ENCODE peak calls at places on chromosomes 12 and 14, in eight cellular contexts. One of them, this sample, is unnamed.

GRCh38 chr12:3145036-3145435 is 67.9 kb downstream of the TSPAN9 start:
- DNase-seq in right cardiac atrium: peak
- DNase-seq in testis: peak
- DNase-seq in esophagus squamous epithelium: no peak
- DNase-seq in ascending aorta: no peak
- DNase-seq in tibial artery: no peak
- DNase-seq in WERI-Rb-1: no peak
- DNase-seq in prostate gland: no peak
- DNase-seq in this sample: no peak

GRCh38 chr14:57699947-57700346 is 165.9 kb downstream of the SLC35F4 start:
- DNase-seq in prostate gland: no peak
- DNase-seq in esophagus squamous epithelium: no peak
- DNase-seq in testis: no peak
- DNase-seq in WERI-Rb-1: no peak
- DNase-seq in ascending aorta: no peak
- DNase-seq in right cardiac atrium: no peak
- DNase-seq in tibial artery: no peak
- DNase-seq in this sample: no peak

GRCh38 chr14:103721334-103722120 is 5.9 kb downstream of the ZFYVE21 start:
- DNase-seq in prostate gland: no peak
- DNase-seq in ascending aorta: no peak
- DNase-seq in tibial artery: no peak
- DNase-seq in testis: no peak
- DNase-seq in WERI-Rb-1: no peak
- DNase-seq in right cardiac atrium: peak
- DNase-seq in esophagus squamous epithelium: no peak
- DNase-seq in this sample: no peak

GRCh38 chr14:57390806-57391562 is 598 bp downstream of the NAA30 start:
- DNase-seq in tibial artery: peak
- DNase-seq in testis: peak
- DNase-seq in prostate gland: peak
- DNase-seq in right cardiac atrium: peak
- DNase-seq in WERI-Rb-1: peak
- DNase-seq in ascending aorta: peak
- DNase-seq in esophagus squamous epithelium: peak
- DNase-seq in this sample: no peak

GRCh38 chr14:98752660-98753059 is 519.3 kb downstream of the BCL11B start:
- DNase-seq in right cardiac atrium: no peak
- DNase-seq in prostate gland: no peak
- DNase-seq in ascending aorta: no peak
- DNase-seq in testis: no peak
- DNase-seq in tibial artery: no peak
- DNase-seq in esophagus squamous epithelium: no peak
- DNase-seq in WERI-Rb-1: no peak
- DNase-seq in this sample: no peak

GRCh38 chr12:10241276-10241675 is 28.6 kb downstream of the GABARAPL1 start:
- DNase-seq in testis: no peak
- DNase-seq in prostate gland: no peak
- DNase-seq in ascending aorta: no peak
- DNase-seq in esophagus squamous epithelium: no peak
- DNase-seq in WERI-Rb-1: no peak
- DNase-seq in tibial artery: no peak
- DNase-seq in right cardiac atrium: no peak
- DNase-seq in this sample: no peak

GRCh38 chr12:32155911-32156585 is 49.4 kb downstream of the BICD1 start:
- DNase-seq in esophagus squamous epithelium: no peak
- DNase-seq in prostate gland: no peak
- DNase-seq in WERI-Rb-1: peak
- DNase-seq in right cardiac atrium: no peak
- DNase-seq in ascending aorta: no peak
- DNase-seq in testis: no peak
- DNase-seq in tibial artery: no peak
- DNase-seq in this sample: no peak

GRCh38 chr14:61561657-61562276 is 133.5 kb upstream of the HIF1A start:
- DNase-seq in prostate gland: peak
- DNase-seq in right cardiac atrium: peak
- DNase-seq in esophagus squamous epithelium: peak
- DNase-seq in testis: peak
- DNase-seq in tibial artery: peak
- DNase-seq in ascending aorta: peak
- DNase-seq in WERI-Rb-1: no peak
- DNase-seq in this sample: no peak

GRCh38 chr12:124422142-124422569 is 127.3 kb downstream of the RFLNA start:
- DNase-seq in WERI-Rb-1: peak
- DNase-seq in tibial artery: peak
- DNase-seq in prostate gland: peak
- DNase-seq in esophagus squamous epithelium: no peak
- DNase-seq in ascending aorta: no peak
- DNase-seq in testis: no peak
- DNase-seq in right cardiac atrium: peak
- DNase-seq in this sample: no peak
- H3K4me3 ChIP-seq in WERI-Rb-1: peak
- H3K4me3 ChIP-seq in tibial artery: peak
- H3K4me3 ChIP-seq in prostate gland: no peak
- H3K4me3 ChIP-seq in esophagus squamous epithelium: peak
- H3K4me3 ChIP-seq in ascending aorta: peak
- H3K4me3 ChIP-seq in testis: no peak
- H3K4me3 ChIP-seq in right cardiac atrium: no peak
- H3K4me3 ChIP-seq in this sample: no peak

GRCh38 chr14:46259536-46259935 is 392.0 kb downstream of the RPL10L start:
- DNase-seq in tibial artery: no peak
- DNase-seq in esophagus squamous epithelium: no peak
- DNase-seq in ascending aorta: no peak
- DNase-seq in right cardiac atrium: no peak
- DNase-seq in testis: no peak
- DNase-seq in WERI-Rb-1: no peak
- DNase-seq in prostate gland: no peak
- DNase-seq in this sample: no peak
- H3K4me3 ChIP-seq in tibial artery: no peak
- H3K4me3 ChIP-seq in esophagus squamous epithelium: no peak
- H3K4me3 ChIP-seq in ascending aorta: no peak
- H3K4me3 ChIP-seq in right cardiac atrium: no peak
- H3K4me3 ChIP-seq in testis: no peak
- H3K4me3 ChIP-seq in WERI-Rb-1: no peak
- H3K4me3 ChIP-seq in prostate gland: no peak
- H3K4me3 ChIP-seq in this sample: no peak

GRCh38 chr14:100147691-100148464 is 11.6 kb downstream of the DEGS2 start:
- DNase-seq in testis: no peak
- DNase-seq in ascending aorta: no peak
- DNase-seq in WERI-Rb-1: no peak
- DNase-seq in tibial artery: no peak
- DNase-seq in prostate gland: no peak
- DNase-seq in right cardiac atrium: peak
- DNase-seq in esophagus squamous epithelium: no peak
- DNase-seq in this sample: no peak
- H3K4me3 ChIP-seq in testis: no peak
- H3K4me3 ChIP-seq in ascending aorta: no peak
- H3K4me3 ChIP-seq in WERI-Rb-1: no peak
- H3K4me3 ChIP-seq in tibial artery: no peak
- H3K4me3 ChIP-seq in prostate gland: no peak
- H3K4me3 ChIP-seq in right cardiac atrium: no peak
- H3K4me3 ChIP-seq in esophagus squamous epithelium: no peak
- H3K4me3 ChIP-seq in this sample: no peak

GRCh38 chr12:57340104-57340503 is 89.1 kb upstream of the STAC3 start:
- DNase-seq in WERI-Rb-1: no peak
- DNase-seq in ascending aorta: peak
- DNase-seq in tibial artery: peak
- DNase-seq in esophagus squamous epithelium: no peak
- DNase-seq in prostate gland: peak
- DNase-seq in right cardiac atrium: peak
- DNase-seq in testis: peak
- DNase-seq in this sample: no peak

GRCh38 chr12:57341275-57341990 is 89.4 kb downstream of the R3HDM2 start:
- DNase-seq in tibial artery: no peak
- DNase-seq in testis: peak
- DNase-seq in esophagus squamous epithelium: no peak
- DNase-seq in ascending aorta: no peak
- DNase-seq in prostate gland: no peak
- DNase-seq in right cardiac atrium: no peak
- DNase-seq in WERI-Rb-1: no peak
- DNase-seq in this sample: no peak

GRCh38 chr12:57347284-57347683 is 83.6 kb downstream of the R3HDM2 start:
- DNase-seq in WERI-Rb-1: no peak
- DNase-seq in esophagus squamous epithelium: no peak
- DNase-seq in prostate gland: no peak
- DNase-seq in tibial artery: no peak
- DNase-seq in testis: no peak
- DNase-seq in right cardiac atrium: no peak
- DNase-seq in ascending aorta: no peak
- DNase-seq in this sample: no peak

GRCh38 chr12:57343703-57344378 is 87.0 kb downstream of the R3HDM2 start:
- DNase-seq in tibial artery: no peak
- DNase-seq in esophagus squamous epithelium: no peak
- DNase-seq in testis: no peak
- DNase-seq in prostate gland: no peak
- DNase-seq in ascending aorta: no peak
- DNase-seq in WERI-Rb-1: no peak
- DNase-seq in right cardiac atrium: no peak
- DNase-seq in this sample: no peak

DNA sequence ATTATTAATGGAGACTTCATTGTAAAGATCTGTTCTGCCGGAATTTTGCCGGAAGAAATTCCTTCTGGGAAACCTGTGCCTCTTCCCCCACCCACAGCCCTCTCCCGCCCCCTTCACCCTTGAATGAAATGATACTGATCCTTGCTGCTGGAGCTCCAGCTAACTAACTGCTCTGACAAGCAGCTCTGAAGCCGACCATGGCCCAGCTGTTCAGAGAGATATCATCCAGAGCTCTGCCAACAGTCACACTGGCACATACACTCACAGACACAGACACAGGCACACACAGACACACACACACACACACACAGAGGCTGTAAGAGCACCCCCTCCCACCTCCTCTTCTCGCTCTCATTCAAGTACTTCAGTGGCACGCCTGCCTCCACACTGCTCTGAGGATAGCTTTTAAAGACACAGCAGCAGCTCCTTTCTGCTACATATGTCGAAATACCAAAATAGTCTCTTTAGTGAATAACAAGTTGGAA is 88.6 kb downstream of the R3HDM2 start:
- DNase-seq in testis: peak
- DNase-seq in WERI-Rb-1: peak
- DNase-seq in tibial artery: no peak
- DNase-seq in prostate gland: no peak
- DNase-seq in right cardiac atrium: peak
- DNase-seq in esophagus squamous epithelium: no peak
- DNase-seq in ascending aorta: no peak
- DNase-seq in this sample: no peak
- H3K4me3 ChIP-seq in testis: no peak
- H3K4me3 ChIP-seq in WERI-Rb-1: no peak
- H3K4me3 ChIP-seq in tibial artery: no peak
- H3K4me3 ChIP-seq in prostate gland: no peak
- H3K4me3 ChIP-seq in right cardiac atrium: no peak
- H3K4me3 ChIP-seq in esophagus squamous epithelium: no peak
- H3K4me3 ChIP-seq in ascending aorta: peak
- H3K4me3 ChIP-seq in this sample: no peak

GRCh38 chr12:69987453-69988102 is 162.6 kb downstream of the MYRFL start:
- DNase-seq in esophagus squamous epithelium: no peak
- DNase-seq in tibial artery: no peak
- DNase-seq in prostate gland: peak
- DNase-seq in right cardiac atrium: no peak
- DNase-seq in testis: no peak
- DNase-seq in ascending aorta: no peak
- DNase-seq in WERI-Rb-1: no peak
- DNase-seq in this sample: no peak
- H3K4me3 ChIP-seq in esophagus squamous epithelium: no peak
- H3K4me3 ChIP-seq in tibial artery: peak
- H3K4me3 ChIP-seq in prostate gland: no peak
- H3K4me3 ChIP-seq in right cardiac atrium: no peak
- H3K4me3 ChIP-seq in testis: no peak
- H3K4me3 ChIP-seq in ascending aorta: peak
- H3K4me3 ChIP-seq in WERI-Rb-1: no peak
- H3K4me3 ChIP-seq in this sample: no peak

GRCh38 chr12:105256011-105256410 is 20.0 kb upstream of the APPL2 start:
- DNase-seq in WERI-Rb-1: no peak
- DNase-seq in esophagus squamous epithelium: no peak
- DNase-seq in ascending aorta: no peak
- DNase-seq in prostate gland: no peak
- DNase-seq in tibial artery: no peak
- DNase-seq in right cardiac atrium: no peak
- DNase-seq in testis: no peak
- DNase-seq in this sample: no peak

GRCh38 chr12:105256921-105257320 is 20.9 kb upstream of the APPL2 start:
- DNase-seq in testis: no peak
- DNase-seq in ascending aorta: no peak
- DNase-seq in right cardiac atrium: no peak
- DNase-seq in prostate gland: no peak
- DNase-seq in tibial artery: no peak
- DNase-seq in WERI-Rb-1: no peak
- DNase-seq in esophagus squamous epithelium: no peak
- DNase-seq in this sample: no peak

GRCh38 chr12:105257321-105257728 is 21.4 kb upstream of the APPL2 start:
- DNase-seq in right cardiac atrium: no peak
- DNase-seq in ascending aorta: no peak
- DNase-seq in testis: no peak
- DNase-seq in prostate gland: no peak
- DNase-seq in tibial artery: no peak
- DNase-seq in WERI-Rb-1: no peak
- DNase-seq in esophagus squamous epithelium: no peak
- DNase-seq in this sample: no peak

GRCh38 chr12:105252901-105253300 is 16.9 kb upstream of the APPL2 start:
- DNase-seq in ascending aorta: no peak
- DNase-seq in right cardiac atrium: no peak
- DNase-seq in esophagus squamous epithelium: no peak
- DNase-seq in prostate gland: no peak
- DNase-seq in tibial artery: no peak
- DNase-seq in WERI-Rb-1: no peak
- DNase-seq in testis: no peak
- DNase-seq in this sample: no peak

DNA sequence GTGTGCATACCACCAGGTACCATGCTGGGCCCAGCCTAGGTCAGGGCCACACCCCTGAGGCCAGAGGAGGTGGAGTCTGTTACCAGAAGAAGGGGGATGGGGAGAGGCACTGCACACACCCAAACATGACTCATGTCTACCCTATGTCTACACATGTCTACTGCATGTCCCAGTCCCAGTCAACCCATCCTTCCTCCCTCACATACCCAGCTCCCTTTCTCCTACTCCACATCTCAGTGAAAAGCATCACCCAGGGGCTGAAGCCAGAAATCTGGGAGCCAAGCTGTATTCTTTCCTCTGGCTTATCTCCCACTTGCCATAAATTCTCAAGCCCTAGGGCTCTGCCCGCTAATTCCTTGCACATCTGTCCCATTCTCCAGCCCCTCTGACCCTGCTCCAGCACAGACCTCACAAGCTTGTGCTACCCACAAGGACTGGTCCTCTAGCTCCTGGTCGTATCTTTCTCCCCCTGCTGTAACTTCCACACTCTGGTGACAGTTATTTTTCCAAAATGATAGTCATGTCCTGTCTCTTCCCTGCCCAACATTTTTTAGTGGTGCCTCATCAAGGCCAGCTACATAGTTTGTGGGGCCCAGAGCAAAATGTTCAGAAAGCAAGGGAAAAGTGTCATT is 18.0 kb upstream of the APPL2 start:
- DNase-seq in WERI-Rb-1: peak
- DNase-seq in right cardiac atrium: no peak
- DNase-seq in esophagus squamous epithelium: no peak
- DNase-seq in prostate gland: no peak
- DNase-seq in tibial artery: no peak
- DNase-seq in testis: no peak
- DNase-seq in ascending aorta: no peak
- DNase-seq in this sample: no peak
- H3K4me3 ChIP-seq in WERI-Rb-1: no peak
- H3K4me3 ChIP-seq in right cardiac atrium: no peak
- H3K4me3 ChIP-seq in esophagus squamous epithelium: no peak
- H3K4me3 ChIP-seq in prostate gland: no peak
- H3K4me3 ChIP-seq in tibial artery: no peak
- H3K4me3 ChIP-seq in testis: no peak
- H3K4me3 ChIP-seq in ascending aorta: no peak
- H3K4me3 ChIP-seq in this sample: no peak

This sample was measured in GM12864.